ENCODE peak calls at places on chromosome 6, in eight cellular contexts. B is mesendoderm, Q is neuronal stem cell, H is H1, A is mesenchymal stem cell, Y is PC-3, J is trophoblast cell, S is mammary epithelial cell. F is an unnamed sample. For H3K27me3, the result is how much of the 10 kb centered on the place peaks cover.

GRCh38 chr6:13465734-13466133 is 21.7 kb downstream of the GFOD1 start:
- DNase-seq in B (no peak), H (no peak), Q (no peak), J (no peak), Y (no peak), S (peak), A (no peak), F (no peak)

GRCh38 chr6:41370488-41371111 is 35.2 kb downstream of the NCR2 start:
- DNase-seq in H (no peak), B (peak), J (peak), Y (peak), Q (no peak), S (peak), A (no peak), F (no peak)

GRCh38 chr6:11486486-11486885 is 51.1 kb upstream of the TMEM170B start:
- DNase-seq in S (peak), Y (no peak), J (no peak), A (no peak), B (no peak), Q (no peak), H (no peak), F (no peak)

GRCh38 chr6:71349976-71350615 is 61.5 kb downstream of the OGFRL1 start:
- DNase-seq in A (no peak), J (no peak), Y (peak), H (no peak), B (no peak), Q (no peak), S (no peak), F (no peak)

GRCh38 chr6:138248878-138249277 is 30.6 kb upstream of the PBOV1 start:
- DNase-seq in S (no peak), B (no peak), H (no peak), A (no peak), Y (no peak), J (no peak), Q (no peak), F (no peak)

GRCh38 chr6:23301546-23301945 is 732.2 kb downstream of the HDGFL1 start:
- DNase-seq in H (no peak), S (no peak), A (peak), Y (no peak), B (no peak), J (no peak), Q (no peak), F (peak)

GRCh38 chr6:139888691-139889122 is 514.3 kb upstream of the CITED2 start:
- DNase-seq in A (peak), J (no peak), H (peak), B (peak), S (no peak), Q (peak), Y (no peak), F (no peak)

GRCh38 chr6:1278057-1278720 is 33.7 kb upstream of the FOXQ1 start:
- DNase-seq in A (no peak), B (no peak), Y (peak), S (no peak), Q (no peak), J (no peak), H (no peak), F (no peak)

GRCh38 chr6:144289006-144289405 is 3.9 kb downstream of the UTRN start:
- DNase-seq in Y (no peak), Q (no peak), A (no peak), J (no peak), B (no peak), S (no peak), H (no peak), F (no peak)

GRCh38 chr6:151999194-151999593 is 191.7 kb downstream of the ESR1 start:
- DNase-seq in A (no peak), J (no peak), B (no peak), Y (peak), S (peak), Q (no peak), H (no peak), F (no peak)

GRCh38 chr6:147226877-147227276 is 22.7 kb downstream of the STXBP5 start:
- DNase-seq in S (no peak), B (no peak), Q (no peak), A (no peak), J (no peak), Y (no peak), H (no peak), F (no peak)

GRCh38 chr6:6696867-6697531 is 108.5 kb downstream of the LY86 start:
- DNase-seq in B (peak), J (peak), Y (peak), A (peak), H (peak), S (peak), Q (peak), F (peak)

GRCh38 chr6:24831771-24832718 is 33.3 kb upstream of the ARMH2 start:
- DNase-seq in S (no peak), J (no peak), A (peak), H (no peak), Q (no peak), Y (no peak), B (no peak), F (peak)

GRCh38 chr6:157592566-157592965 is 211.6 kb downstream of the ZDHHC14 start:
- DNase-seq in Y (no peak), S (no peak), J (no peak), B (no peak), A (no peak), Q (no peak), H (no peak), F (no peak)

GRCh38 chr6:147906361-147906760 is 397.9 kb downstream of the SAMD5 start:
- DNase-seq in S (no peak), H (no peak), B (peak), Y (peak), Q (no peak), A (peak), J (no peak), F (peak)

GRCh38 chr6:93412452-93412851 is 6.9 kb downstream of the EPHA7 start:
- DNase-seq in Q (no peak), B (no peak), A (no peak), J (no peak), S (no peak), Y (no peak), H (no peak), F (no peak)

GRCh38 chr6:17389274-17389847 is 4.0 kb upstream of the CAP2 start:
- DNase-seq in A (peak), H (no peak), J (peak), S (peak), B (no peak), Y (peak), Q (no peak), F (peak)

GRCh38 chr6:136893187-136893586 is 28.9 kb upstream of the SLC35D3 start:
- DNase-seq in B (no peak), Q (no peak), Y (no peak), A (no peak), J (no peak), H (no peak), S (no peak), F (no peak)

GRCh38 chr6:4967301-4968030 is 36.4 kb downstream of the RPP40 start:
- DNase-seq in S (no peak), B (no peak), Y (no peak), H (no peak), J (peak), Q (no peak), A (no peak), F (no peak)

GRCh38 chr6:42269974-42270510 is 52.4 kb upstream of the MRPS10 start:
- DNase-seq in J (no peak), A (no peak), Y (no peak), Q (no peak), H (no peak), B (no peak), S (no peak), F (no peak)

GRCh38 chr6:108145639-108146038 is 20.2 kb upstream of the NR2E1 start:
- DNase-seq in H (no peak), A (no peak), Q (no peak), S (no peak), J (no peak), Y (no peak), B (no peak), F (no peak)

GRCh38 chr6:105301072-105301503 is 101.8 kb downstream of the PREP start:
- DNase-seq in J (no peak), Q (no peak), A (peak), H (no peak), B (no peak), Y (no peak), S (no peak), F (peak)

GRCh38 chr6:26159417-26160273 is 72.4 kb downstream of the HFE start:
- DNase-seq in B (peak), S (peak), Q (no peak), Y (peak), A (peak), J (no peak), H (no peak), F (peak)

GRCh38 chr6:128438311-128438916 is 82.0 kb downstream of the PTPRK start:
- DNase-seq in Q (no peak), A (no peak), J (no peak), B (no peak), Y (no peak), H (no peak), S (peak), F (peak)

GRCh38 chr6:135922746-135923145 is 71.2 kb downstream of the PDE7B start:
- DNase-seq in Y (peak), A (no peak), Q (no peak), H (no peak), J (no peak), B (no peak), S (no peak), F (peak)

GRCh38 chr6:111173341-111173740 is 86.0 kb downstream of the SLC16A10 start:
- DNase-seq in S (peak), Q (no peak), Y (peak), J (no peak), A (no peak), H (no peak), B (peak), F (no peak)

GRCh38 chr6:53375851-53376250 is 27.1 kb upstream of the ELOVL5 start:
- DNase-seq in H (no peak), J (no peak), Y (no peak), S (no peak), A (peak), B (no peak), Q (no peak), F (peak)

GRCh38 chr6:14953806-14954205 is 292.1 kb upstream of the JARID2 start:
- DNase-seq in Q (no peak), B (no peak), H (no peak), Y (no peak), S (no peak), J (no peak), A (no peak), F (no peak)

GRCh38 chr6:136723780-136724179 is 68.5 kb downstream of the MAP3K5 start:
- DNase-seq in B (no peak), H (no peak), Q (no peak), S (no peak), J (no peak), Y (peak), A (no peak), F (no peak)

GRCh38 chr6:130825772-130826441 is 1.3 kb upstream of the SMLR1 start:
- DNase-seq in S (no peak), A (no peak), B (peak), Y (no peak), J (no peak), Q (no peak), H (peak), F (no peak)

GRCh38 chr6:40210628-40211056 is 276.4 kb upstream of the MOCS1 start:
- DNase-seq in Y (no peak), B (peak), J (peak), Q (no peak), H (no peak), S (no peak), A (no peak), F (no peak)

GRCh38 chr6:159172066-159172465 is 2.9 kb downstream of the FNDC1 start:
- DNase-seq in Q (no peak), J (no peak), Y (no peak), A (no peak), S (no peak), H (no peak), B (no peak), F (peak)

GRCh38 chr6:125009578-125009977 is 47.3 kb downstream of the RNF217 start:
- DNase-seq in H (no peak), Y (no peak), S (no peak), A (no peak), Q (no peak), B (no peak), J (no peak), F (peak)

GRCh38 chr6:17780071-17780470 is 73.3 kb upstream of the NUP153 start:
- DNase-seq in Q (no peak), J (no peak), B (no peak), A (no peak), S (no peak), H (no peak), Y (no peak), F (no peak)

GRCh38 chr6:37493047-37493995 is 6.4 kb downstream of the CCDC167 start:
- DNase-seq in S (no peak), H (no peak), J (no peak), B (no peak), Y (no peak), Q (no peak), A (no peak), F (no peak)

GRCh38 chr6:81933648-81934047 is 181.2 kb upstream of the TENT5A start:
- DNase-seq in J (no peak), B (no peak), S (no peak), Y (peak), H (no peak), A (no peak), Q (no peak), F (no peak)

GRCh38 chr6:62338477-62338876 is 52.5 kb upstream of the KHDRBS2 start:
- DNase-seq in Q (no peak), S (no peak), B (no peak), J (no peak), Y (no peak), A (no peak), H (no peak), F (no peak)
- H3K4me3 ChIP-seq in Q (no peak), S (no peak), B (no peak), J (no peak), Y (no peak), A (no peak), H (no peak), F (no peak)

GRCh38 chr6:33875696-33876095 is 71.9 kb upstream of the MLN start:
- DNase-seq in Q (no peak), A (no peak), S (no peak), H (no peak), B (peak), J (no peak), Y (no peak), F (no peak)
- H3K27me3 ChIP-seq in Q (under half), A (half or more), S (under half), H (under half), B (under half), J (under half), Y (half or more), F (under half)

DNA sequence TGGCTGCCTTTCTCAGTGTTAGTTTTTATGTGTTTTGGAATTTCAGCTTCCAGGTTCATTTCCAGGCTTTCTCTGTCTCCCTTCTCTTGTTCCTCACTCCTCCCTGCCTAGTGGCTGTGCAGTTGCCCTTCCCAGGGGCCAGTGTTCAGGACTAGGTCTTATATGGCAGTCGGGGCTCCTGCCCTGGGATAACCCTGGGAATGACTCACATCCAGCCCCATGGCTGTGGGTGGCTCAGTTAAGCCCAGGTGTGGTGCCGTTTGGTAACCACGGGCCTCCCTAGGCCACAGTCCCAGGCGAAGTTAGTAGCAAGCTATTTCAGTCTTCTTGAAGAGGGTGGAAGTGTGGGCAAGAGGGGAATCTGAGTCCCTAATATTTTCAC is 57.4 kb upstream of the DDR1 start:
- DNase-seq in Q (no peak), H (no peak), A (no peak), B (no peak), Y (peak), J (peak), S (peak), F (no peak)
- H3K9ac ChIP-seq in Q (no peak), H (no peak), A (no peak), B (peak), Y (peak), J (no peak), S (peak), F (peak)

GRCh38 chr6:73655341-73655917 is 1.6 kb upstream of the SLC17A5 start:
- DNase-seq in Y (no peak), S (no peak), Q (no peak), B (no peak), J (no peak), H (no peak), A (no peak), F (no peak)
- H3K4me3 ChIP-seq in Y (peak), S (no peak), Q (no peak), B (no peak), J (no peak), H (no peak), A (no peak), F (peak)

GRCh38 chr6:169166896-169167580 is 86.6 kb downstream of the THBS2 start:
- DNase-seq in H (no peak), Y (no peak), Q (no peak), J (peak), S (no peak), A (no peak), B (no peak), F (no peak)

GRCh38 chr6:169164451-169164850 is 89.2 kb downstream of the THBS2 start:
- DNase-seq in H (no peak), Y (no peak), J (no peak), S (no peak), A (no peak), B (no peak), Q (no peak), F (no peak)

GRCh38 chr6:169167581-169168301 is 85.9 kb downstream of the THBS2 start:
- DNase-seq in H (no peak), A (peak), J (peak), Q (no peak), B (no peak), S (peak), Y (no peak), F (peak)

GRCh38 chr6:169165031-169165430 is 88.6 kb downstream of the THBS2 start:
- DNase-seq in J (no peak), Y (no peak), A (no peak), Q (no peak), S (no peak), B (no peak), H (no peak), F (peak)

GRCh38 chr6:169165561-169166300 is 87.9 kb downstream of the THBS2 start:
- DNase-seq in H (no peak), S (no peak), J (no peak), A (no peak), Q (no peak), Y (no peak), B (no peak), F (peak)
- H3K27me3 ChIP-seq in H (under half), S (under half), J (under half), A (under half), Q (under half), Y (under half), B (under half), F (under half)

GRCh38 chr6:10414766-10415592 is at the start of gene TFAP2A:
- DNase-seq in B (peak), J (peak), A (peak), Q (no peak), S (peak), H (no peak), Y (peak), F (peak)
- H3K9ac ChIP-seq in B (peak), J (peak), A (peak), Q (peak), S (peak), H (no peak), Y (peak), F (no peak)

GRCh38 chr6:145733207-145733606 is 2.1 kb downstream of the EPM2A start:
- DNase-seq in J (no peak), S (no peak), B (no peak), H (no peak), A (no peak), Y (no peak), Q (no peak), F (no peak)
- H3K4me3 ChIP-seq in J (no peak), S (no peak), B (no peak), H (no peak), A (no peak), Y (no peak), Q (no peak), F (no peak)

DNA sequence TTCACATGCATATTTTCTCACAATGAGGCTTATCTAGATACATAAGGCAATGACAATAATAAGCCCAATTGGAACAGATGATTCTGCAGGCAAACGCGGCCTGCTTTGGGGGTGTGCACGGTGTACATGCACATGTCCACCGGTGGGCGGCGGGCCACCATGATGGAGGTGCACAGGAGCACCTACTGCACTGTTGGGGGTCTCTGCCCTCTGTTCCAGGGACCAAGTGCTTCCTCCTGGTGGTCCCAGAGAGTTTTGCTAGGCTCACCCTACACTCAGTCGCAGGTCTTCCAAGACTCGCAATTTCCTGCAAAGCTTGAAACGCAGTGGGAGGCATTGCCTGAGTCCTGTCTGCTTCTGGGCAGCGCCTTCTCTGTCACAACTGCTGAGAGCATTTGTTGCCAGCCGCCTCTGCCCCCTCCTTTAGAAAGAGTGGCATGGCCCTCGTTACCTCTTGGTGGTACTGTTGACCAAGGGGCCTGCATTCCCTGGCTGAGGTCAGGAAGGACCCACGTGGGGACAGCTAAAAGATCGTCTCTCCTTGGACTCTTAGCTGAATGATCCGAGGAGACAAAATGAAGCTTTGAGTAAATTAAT is 135.3 kb downstream of the ERMARD start:
- DNase-seq in Q (no peak), A (no peak), H (no peak), S (no peak), B (no peak), Y (no peak), J (no peak), F (no peak)
- H3K27me3 ChIP-seq in Q (under half), A (under half), H (under half), S (under half), B (under half), Y (under half), J (under half), F (under half)

F was measured in adipocyte.